ENCODE peak calls at places on chromosomes 6 and 20, in nine cellular contexts. J is astrocyte of the cerebellum, B is activated gamma-delta T cell, L is heart left ventricle, R is psoas muscle, D is GDM1, U is DMS53, A is H9, N is prostate gland. E is an unnamed sample.

GRCh38 chr20:58286729-58287128 is 22.8 kb upstream of the RAB22A start:
- DNase-seq in U (no peak), L (no peak), N (no peak), J (no peak), D (no peak), B (no peak), R (no peak), A (no peak), E (no peak)

GRCh38 chr6:148179786-148180185 is 162.9 kb upstream of the SASH1 start:
- DNase-seq in L (no peak), U (peak; percentile 79), N (no peak), A (no peak), B (no peak), R (no peak), J (no peak), D (no peak), E (peak; percentile 62)

GRCh38 chr6:7918403-7918802 is 7.8 kb upstream of the TXNDC5 start:
- DNase-seq in U (no peak), B (no peak), A (no peak), J (no peak), L (no peak), N (no peak), R (no peak), D (no peak), E (no peak)

GRCh38 chr6:151044465-151045441 is 179.3 kb downstream of the MTHFD1L start:
- DNase-seq in B (no peak), D (no peak), U (peak; percentile 91), J (peak; percentile 95), A (no peak), N (peak; percentile 73), L (peak; percentile 57), R (peak; percentile 74), E (no peak)

GRCh38 chr6:102114402-102114801 is 720.9 kb downstream of the GRIK2 start:
- DNase-seq in J (no peak), N (no peak), U (peak; percentile 72), R (no peak), L (no peak), D (peak; percentile 10), B (no peak), A (peak; percentile 43), E (peak; percentile 38)

GRCh38 chr20:43389231-43389630 is 68.5 kb upstream of the SRSF6 start:
- DNase-seq in A (no peak), L (peak; percentile 66), N (no peak), B (no peak), D (no peak), J (no peak), U (no peak), R (peak; percentile 60), E (no peak)

GRCh38 chr20:35467339-35468224 is 12.2 kb downstream of the CEP250 start:
- DNase-seq in A (no peak), N (no peak), D (no peak), U (no peak), R (peak; percentile 65), L (no peak), B (no peak), J (no peak), E (no peak)

GRCh38 chr20:1569417-1569861 is 11.9 kb upstream of the SIRPD start:
- DNase-seq in D (peak; percentile 26), B (no peak), U (no peak), N (no peak), A (no peak), J (no peak), R (no peak), L (no peak), E (peak; percentile 23)

GRCh38 chr6:114569643-114570042 is 226.8 kb upstream of the HS3ST5 start:
- DNase-seq in A (no peak), N (no peak), J (no peak), B (no peak), U (peak; percentile 20), L (no peak), R (no peak), D (no peak), E (no peak)

GRCh38 chr6:49038294-49038693 is 424.8 kb downstream of the MMUT start:
- DNase-seq in D (no peak), J (no peak), R (no peak), L (no peak), A (no peak), B (no peak), N (no peak), U (no peak), E (no peak)

GRCh38 chr6:49849121-49849907 is 17.0 kb downstream of the CRISP1 start:
- DNase-seq in A (no peak), R (no peak), D (peak; percentile 31), J (peak; percentile 32), N (peak; percentile 7), L (no peak), B (no peak), U (peak; percentile 81), E (peak; percentile 72)

GRCh38 chr6:166483556-166484250 is 101.0 kb upstream of the MPC1 start:
- DNase-seq in J (no peak), D (no peak), B (no peak), U (no peak), L (peak; percentile 16), A (no peak), R (peak; percentile 27), N (no peak), E (no peak)

GRCh38 chr20:40663991-40664880 is 24.8 kb downstream of the MAFB start:
- DNase-seq in L (no peak), R (no peak), U (peak; percentile 26), A (peak; percentile 80), J (no peak), D (no peak), B (no peak), N (no peak), E (no peak)

GRCh38 chr20:24381886-24382285 is 87.5 kb upstream of the SYNDIG1 start:
- DNase-seq in A (no peak), R (no peak), N (no peak), L (no peak), B (no peak), J (no peak), D (no peak), U (no peak), E (no peak)

GRCh38 chr6:17877196-17877889 is 110.1 kb downstream of the KIF13A start:
- DNase-seq in B (no peak), L (no peak), D (no peak), J (peak; percentile 35), N (no peak), R (no peak), U (no peak), A (no peak), E (no peak)

GRCh38 chr20:40565681-40566040 is 123.4 kb downstream of the MAFB start:
- DNase-seq in B (no peak), D (no peak), J (no peak), R (no peak), A (peak; percentile 36), U (no peak), N (no peak), L (no peak), E (no peak)

GRCh38 chr6:46258249-46258648 is 87.5 kb upstream of the ENPP5 start:
- DNase-seq in B (no peak), D (no peak), R (no peak), N (no peak), L (no peak), U (no peak), A (no peak), J (no peak), E (no peak)

GRCh38 chr6:25511386-25511785 is 140.6 kb upstream of the SCGN start:
- DNase-seq in B (no peak), R (no peak), D (no peak), L (no peak), N (no peak), A (no peak), J (no peak), U (no peak), E (no peak)

GRCh38 chr6:3822747-3823445 is 26.3 kb upstream of the FAM50B start:
- DNase-seq in L (no peak), D (no peak), R (no peak), N (no peak), B (no peak), A (no peak), J (no peak), U (no peak), E (no peak)

E was measured in Kasumi-1.